ENCODE peak calls at places on chromosomes 6 and 20, in ten cellular contexts. One of them, this sample, is unnamed.

GRCh38 chr6:85006362-85006761 is 242.0 kb upstream of the TBX18 start:
- DNase-seq in fibroblast of mammary gland: no peak
- DNase-seq in adrenal gland: no peak
- DNase-seq in left ventricle myocardium inferior: no peak
- DNase-seq in kidney epithelial cell: no peak
- DNase-seq in heart left ventricle: no peak
- DNase-seq in CD4-positive, alpha-beta T cell: no peak
- DNase-seq in thyroid gland: no peak
- DNase-seq in hepatocyte: no peak
- DNase-seq in neural progenitor cell: peak
- DNase-seq in this sample: no peak

GRCh38 chr6:43781572-43781928 is 11.5 kb downstream of the VEGFA start:
- DNase-seq in fibroblast of mammary gland: no peak
- DNase-seq in adrenal gland: no peak
- DNase-seq in left ventricle myocardium inferior: no peak
- DNase-seq in kidney epithelial cell: no peak
- DNase-seq in heart left ventricle: no peak
- DNase-seq in CD4-positive, alpha-beta T cell: no peak
- DNase-seq in thyroid gland: no peak
- DNase-seq in hepatocyte: no peak
- DNase-seq in neural progenitor cell: no peak
- DNase-seq in this sample: no peak

GRCh38 chr6:74606488-74607135 is 599.2 kb downstream of the COL12A1 start:
- DNase-seq in fibroblast of mammary gland: peak
- DNase-seq in adrenal gland: no peak
- DNase-seq in left ventricle myocardium inferior: no peak
- DNase-seq in kidney epithelial cell: peak
- DNase-seq in heart left ventricle: no peak
- DNase-seq in CD4-positive, alpha-beta T cell: no peak
- DNase-seq in thyroid gland: no peak
- DNase-seq in hepatocyte: no peak
- DNase-seq in neural progenitor cell: no peak
- DNase-seq in this sample: no peak

GRCh38 chr20:19973920-19974620 is 43.1 kb upstream of the NAA20 start:
- DNase-seq in fibroblast of mammary gland: peak
- DNase-seq in adrenal gland: peak
- DNase-seq in left ventricle myocardium inferior: peak
- DNase-seq in kidney epithelial cell: peak
- DNase-seq in heart left ventricle: peak
- DNase-seq in CD4-positive, alpha-beta T cell: no peak
- DNase-seq in thyroid gland: peak
- DNase-seq in hepatocyte: peak
- DNase-seq in neural progenitor cell: no peak
- DNase-seq in this sample: no peak

GRCh38 chr6:20182926-20183521 is 29.2 kb downstream of the MBOAT1 start:
- DNase-seq in fibroblast of mammary gland: no peak
- DNase-seq in adrenal gland: peak
- DNase-seq in left ventricle myocardium inferior: peak
- DNase-seq in kidney epithelial cell: peak
- DNase-seq in heart left ventricle: no peak
- DNase-seq in CD4-positive, alpha-beta T cell: no peak
- DNase-seq in thyroid gland: peak
- DNase-seq in hepatocyte: peak
- DNase-seq in neural progenitor cell: no peak
- DNase-seq in this sample: no peak

GRCh38 chr20:41050361-41051019 is 21.9 kb downstream of the TOP1 start:
- DNase-seq in fibroblast of mammary gland: peak
- DNase-seq in adrenal gland: no peak
- DNase-seq in left ventricle myocardium inferior: no peak
- DNase-seq in kidney epithelial cell: no peak
- DNase-seq in heart left ventricle: no peak
- DNase-seq in CD4-positive, alpha-beta T cell: no peak
- DNase-seq in thyroid gland: peak
- DNase-seq in hepatocyte: no peak
- DNase-seq in neural progenitor cell: no peak
- DNase-seq in this sample: no peak

GRCh38 chr6:44697333-44697732 is 309.8 kb downstream of the CDC5L start:
- DNase-seq in fibroblast of mammary gland: no peak
- DNase-seq in adrenal gland: no peak
- DNase-seq in left ventricle myocardium inferior: no peak
- DNase-seq in kidney epithelial cell: no peak
- DNase-seq in heart left ventricle: peak
- DNase-seq in CD4-positive, alpha-beta T cell: no peak
- DNase-seq in thyroid gland: no peak
- DNase-seq in hepatocyte: no peak
- DNase-seq in neural progenitor cell: peak
- DNase-seq in this sample: no peak

GRCh38 chr6:39891976-39892375 is 42.3 kb downstream of the MOCS1 start:
- DNase-seq in fibroblast of mammary gland: peak
- DNase-seq in adrenal gland: no peak
- DNase-seq in left ventricle myocardium inferior: no peak
- DNase-seq in kidney epithelial cell: no peak
- DNase-seq in heart left ventricle: no peak
- DNase-seq in CD4-positive, alpha-beta T cell: no peak
- DNase-seq in thyroid gland: no peak
- DNase-seq in hepatocyte: no peak
- DNase-seq in neural progenitor cell: no peak
- DNase-seq in this sample: no peak

GRCh38 chr20:48710341-48711043 is 117.3 kb downstream of the PREX1 start:
- DNase-seq in fibroblast of mammary gland: no peak
- DNase-seq in adrenal gland: no peak
- DNase-seq in left ventricle myocardium inferior: no peak
- DNase-seq in kidney epithelial cell: no peak
- DNase-seq in heart left ventricle: no peak
- DNase-seq in CD4-positive, alpha-beta T cell: no peak
- DNase-seq in thyroid gland: no peak
- DNase-seq in hepatocyte: no peak
- DNase-seq in neural progenitor cell: no peak
- DNase-seq in this sample: no peak

GRCh38 chr20:50007369-50007768 is 24.6 kb downstream of the SNAI1 start:
- DNase-seq in fibroblast of mammary gland: no peak
- DNase-seq in adrenal gland: no peak
- DNase-seq in left ventricle myocardium inferior: no peak
- DNase-seq in kidney epithelial cell: no peak
- DNase-seq in heart left ventricle: no peak
- DNase-seq in CD4-positive, alpha-beta T cell: no peak
- DNase-seq in thyroid gland: no peak
- DNase-seq in hepatocyte: no peak
- DNase-seq in neural progenitor cell: no peak
- DNase-seq in this sample: no peak

GRCh38 chr20:50012282-50013263 is 29.8 kb downstream of the SNAI1 start:
- DNase-seq in fibroblast of mammary gland: no peak
- DNase-seq in adrenal gland: no peak
- DNase-seq in left ventricle myocardium inferior: no peak
- DNase-seq in kidney epithelial cell: no peak
- DNase-seq in heart left ventricle: no peak
- DNase-seq in CD4-positive, alpha-beta T cell: no peak
- DNase-seq in thyroid gland: no peak
- DNase-seq in hepatocyte: peak
- DNase-seq in neural progenitor cell: no peak
- DNase-seq in this sample: no peak

GRCh38 chr20:50008007-50008406 is 25.2 kb downstream of the SNAI1 start:
- DNase-seq in fibroblast of mammary gland: no peak
- DNase-seq in adrenal gland: no peak
- DNase-seq in left ventricle myocardium inferior: no peak
- DNase-seq in kidney epithelial cell: no peak
- DNase-seq in heart left ventricle: no peak
- DNase-seq in CD4-positive, alpha-beta T cell: no peak
- DNase-seq in thyroid gland: no peak
- DNase-seq in hepatocyte: no peak
- DNase-seq in neural progenitor cell: peak
- DNase-seq in this sample: no peak

GRCh38 chr20:50013976-50014375 is 31.2 kb downstream of the SNAI1 start:
- DNase-seq in fibroblast of mammary gland: no peak
- DNase-seq in adrenal gland: no peak
- DNase-seq in left ventricle myocardium inferior: no peak
- DNase-seq in kidney epithelial cell: no peak
- DNase-seq in heart left ventricle: no peak
- DNase-seq in CD4-positive, alpha-beta T cell: no peak
- DNase-seq in thyroid gland: no peak
- DNase-seq in hepatocyte: no peak
- DNase-seq in neural progenitor cell: no peak
- DNase-seq in this sample: no peak

GRCh38 chr20:50009521-50010454 is 27.0 kb downstream of the SNAI1 start:
- DNase-seq in fibroblast of mammary gland: no peak
- DNase-seq in adrenal gland: no peak
- DNase-seq in left ventricle myocardium inferior: no peak
- DNase-seq in kidney epithelial cell: no peak
- DNase-seq in heart left ventricle: no peak
- DNase-seq in CD4-positive, alpha-beta T cell: no peak
- DNase-seq in thyroid gland: no peak
- DNase-seq in hepatocyte: no peak
- DNase-seq in neural progenitor cell: peak
- DNase-seq in this sample: no peak
- TF ChIP-seq CTCF in fibroblast of mammary gland: no peak
- TF ChIP-seq CTCF in adrenal gland: no peak
- TF ChIP-seq CTCF in left ventricle myocardium inferior: no peak
- TF ChIP-seq CTCF in kidney epithelial cell: no peak
- TF ChIP-seq CTCF in heart left ventricle: no peak
- TF ChIP-seq CTCF in CD4-positive, alpha-beta T cell: no peak
- TF ChIP-seq CTCF in thyroid gland: no peak
- TF ChIP-seq CTCF in hepatocyte: no peak
- TF ChIP-seq CTCF in neural progenitor cell: no peak
- TF ChIP-seq CTCF in this sample: no peak

DNA sequence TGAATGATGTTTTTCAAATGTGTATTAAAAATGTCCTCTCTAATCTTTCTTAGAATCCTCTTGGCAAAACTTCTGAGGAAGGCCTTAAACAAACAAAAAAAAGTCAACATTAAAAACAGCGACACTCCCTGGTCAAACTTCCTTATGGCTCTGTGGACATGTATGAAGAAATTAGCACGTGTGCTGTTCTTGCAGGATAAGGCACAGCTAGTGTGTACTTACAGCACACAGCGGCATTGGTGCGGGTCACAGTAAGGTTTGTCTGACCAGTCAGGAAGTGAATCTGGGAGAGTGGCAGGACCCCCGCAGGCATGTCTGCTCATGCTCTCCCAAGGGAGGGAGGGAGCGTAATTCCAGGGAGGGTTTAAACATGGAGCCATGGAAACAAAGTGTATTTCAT is 38.8 kb downstream of the SLC22A1 start:
- DNase-seq in fibroblast of mammary gland: no peak
- DNase-seq in adrenal gland: no peak
- DNase-seq in left ventricle myocardium inferior: no peak
- DNase-seq in kidney epithelial cell: no peak
- DNase-seq in heart left ventricle: no peak
- DNase-seq in CD4-positive, alpha-beta T cell: no peak
- DNase-seq in thyroid gland: no peak
- DNase-seq in hepatocyte: peak
- DNase-seq in neural progenitor cell: no peak
- DNase-seq in this sample: no peak
- TF ChIP-seq CTCF in fibroblast of mammary gland: no peak
- TF ChIP-seq CTCF in adrenal gland: peak
- TF ChIP-seq CTCF in left ventricle myocardium inferior: no peak
- TF ChIP-seq CTCF in kidney epithelial cell: no peak
- TF ChIP-seq CTCF in heart left ventricle: no peak
- TF ChIP-seq CTCF in CD4-positive, alpha-beta T cell: no peak
- TF ChIP-seq CTCF in thyroid gland: no peak
- TF ChIP-seq CTCF in hepatocyte: peak
- TF ChIP-seq CTCF in neural progenitor cell: no peak
- TF ChIP-seq CTCF in this sample: peak

GRCh38 chr20:57094991-57095390 is 171.4 kb downstream of the BMP7 start:
- DNase-seq in fibroblast of mammary gland: no peak
- DNase-seq in adrenal gland: no peak
- DNase-seq in left ventricle myocardium inferior: no peak
- DNase-seq in kidney epithelial cell: no peak
- DNase-seq in heart left ventricle: no peak
- DNase-seq in CD4-positive, alpha-beta T cell: no peak
- DNase-seq in thyroid gland: no peak
- DNase-seq in hepatocyte: no peak
- DNase-seq in neural progenitor cell: no peak
- DNase-seq in this sample: no peak

GRCh38 chr20:57095426-57095825 is 171.0 kb downstream of the BMP7 start:
- DNase-seq in fibroblast of mammary gland: no peak
- DNase-seq in adrenal gland: no peak
- DNase-seq in left ventricle myocardium inferior: no peak
- DNase-seq in kidney epithelial cell: no peak
- DNase-seq in heart left ventricle: no peak
- DNase-seq in CD4-positive, alpha-beta T cell: no peak
- DNase-seq in thyroid gland: no peak
- DNase-seq in hepatocyte: no peak
- DNase-seq in neural progenitor cell: no peak
- DNase-seq in this sample: no peak

GRCh38 chr20:57093766-57094165 is 172.7 kb downstream of the BMP7 start:
- DNase-seq in fibroblast of mammary gland: no peak
- DNase-seq in adrenal gland: no peak
- DNase-seq in left ventricle myocardium inferior: no peak
- DNase-seq in kidney epithelial cell: no peak
- DNase-seq in heart left ventricle: no peak
- DNase-seq in CD4-positive, alpha-beta T cell: no peak
- DNase-seq in thyroid gland: no peak
- DNase-seq in hepatocyte: no peak
- DNase-seq in neural progenitor cell: no peak
- DNase-seq in this sample: no peak

GRCh38 chr20:57094171-57094891 is 172.1 kb downstream of the BMP7 start:
- DNase-seq in fibroblast of mammary gland: no peak
- DNase-seq in adrenal gland: no peak
- DNase-seq in left ventricle myocardium inferior: no peak
- DNase-seq in kidney epithelial cell: no peak
- DNase-seq in heart left ventricle: no peak
- DNase-seq in CD4-positive, alpha-beta T cell: no peak
- DNase-seq in thyroid gland: no peak
- DNase-seq in hepatocyte: no peak
- DNase-seq in neural progenitor cell: no peak
- DNase-seq in this sample: no peak

DNA sequence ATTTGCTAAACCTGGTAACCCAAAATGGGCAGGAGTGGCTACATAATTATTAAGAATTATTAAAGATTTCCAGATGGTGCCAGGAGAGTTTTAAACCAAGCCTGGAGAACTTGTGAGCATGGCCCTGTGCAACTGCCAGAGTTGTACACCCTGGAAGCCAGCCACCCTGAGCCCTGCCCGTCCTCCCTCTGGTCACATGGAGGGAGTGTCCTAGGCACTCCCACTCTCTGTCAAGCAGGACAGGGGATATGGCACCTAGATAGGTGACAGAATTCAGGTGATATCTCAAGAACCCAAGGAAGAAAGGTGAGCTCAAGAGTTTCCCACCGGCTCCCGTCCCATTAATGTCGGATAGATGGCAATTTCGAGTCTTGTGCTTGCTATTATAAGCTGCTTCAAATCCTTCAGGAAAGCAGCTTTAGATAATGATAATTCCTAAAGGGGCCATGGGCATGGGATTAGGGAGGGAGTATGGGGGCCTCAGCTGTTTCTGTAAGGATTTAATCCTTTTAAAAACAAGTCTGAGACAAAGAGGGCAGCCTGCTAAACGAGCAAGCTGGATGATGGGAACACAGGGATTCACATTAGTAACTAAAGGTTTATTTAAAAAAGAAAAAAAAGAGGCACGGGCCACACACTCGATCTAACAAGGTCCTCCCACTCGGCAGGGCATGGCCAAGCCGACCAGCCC is 169.1 kb downstream of the BMP7 start:
- DNase-seq in fibroblast of mammary gland: no peak
- DNase-seq in adrenal gland: no peak
- DNase-seq in left ventricle myocardium inferior: no peak
- DNase-seq in kidney epithelial cell: no peak
- DNase-seq in heart left ventricle: no peak
- DNase-seq in CD4-positive, alpha-beta T cell: no peak
- DNase-seq in thyroid gland: peak
- DNase-seq in hepatocyte: no peak
- DNase-seq in neural progenitor cell: peak
- DNase-seq in this sample: no peak
- TF ChIP-seq CTCF in fibroblast of mammary gland: no peak
- TF ChIP-seq CTCF in adrenal gland: no peak
- TF ChIP-seq CTCF in left ventricle myocardium inferior: no peak
- TF ChIP-seq CTCF in kidney epithelial cell: no peak
- TF ChIP-seq CTCF in heart left ventricle: no peak
- TF ChIP-seq CTCF in CD4-positive, alpha-beta T cell: no peak
- TF ChIP-seq CTCF in thyroid gland: no peak
- TF ChIP-seq CTCF in hepatocyte: no peak
- TF ChIP-seq CTCF in neural progenitor cell: no peak
- TF ChIP-seq CTCF in this sample: no peak

GRCh38 chr6:49548613-49549304 is 1.7 kb upstream of the C6orf141 start:
- DNase-seq in fibroblast of mammary gland: no peak
- DNase-seq in adrenal gland: no peak
- DNase-seq in left ventricle myocardium inferior: no peak
- DNase-seq in kidney epithelial cell: no peak
- DNase-seq in heart left ventricle: no peak
- DNase-seq in CD4-positive, alpha-beta T cell: no peak
- DNase-seq in thyroid gland: no peak
- DNase-seq in hepatocyte: no peak
- DNase-seq in neural progenitor cell: peak
- DNase-seq in this sample: no peak
- TF ChIP-seq CTCF in fibroblast of mammary gland: peak
- TF ChIP-seq CTCF in adrenal gland: no peak
- TF ChIP-seq CTCF in left ventricle myocardium inferior: no peak
- TF ChIP-seq CTCF in kidney epithelial cell: no peak
- TF ChIP-seq CTCF in heart left ventricle: no peak
- TF ChIP-seq CTCF in CD4-positive, alpha-beta T cell: no peak
- TF ChIP-seq CTCF in thyroid gland: no peak
- TF ChIP-seq CTCF in hepatocyte: no peak
- TF ChIP-seq CTCF in neural progenitor cell: peak
- TF ChIP-seq CTCF in this sample: no peak

This sample was measured in chondrocyte.